ENCODE peak calls at places on chromosomes 2 and 18, in four cellular contexts. One of them, this sample, is unnamed.

GRCh38 chr2:218323526-218324472 is 31.5 kb upstream of the TMBIM1 start:
- DNase-seq in neuronal stem cell: peak
- DNase-seq in Panc1: no peak
- DNase-seq in HepG2: peak
- DNase-seq in this sample: no peak

GRCh38 chr2:83561592-83561991 is 897.5 kb downstream of the SUCLG1 start:
- DNase-seq in neuronal stem cell: no peak
- DNase-seq in Panc1: no peak
- DNase-seq in HepG2: no peak
- DNase-seq in this sample: no peak

GRCh38 chr18:12326711-12327460 is 18.8 kb downstream of the TUBB6 start:
- DNase-seq in Panc1: no peak
- DNase-seq in neuronal stem cell: no peak
- DNase-seq in HepG2: no peak
- DNase-seq in this sample: no peak

GRCh38 chr2:3309496-3310355 is 67.9 kb downstream of the EIPR1 start:
- DNase-seq in neuronal stem cell: no peak
- DNase-seq in HepG2: no peak
- DNase-seq in Panc1: no peak
- DNase-seq in this sample: no peak

GRCh38 chr2:239389414-239390329 is 11.1 kb downstream of the HDAC4 start:
- DNase-seq in HepG2: no peak
- DNase-seq in Panc1: no peak
- DNase-seq in neuronal stem cell: no peak
- DNase-seq in this sample: no peak

GRCh38 chr2:222791946-222792649 is 68.7 kb upstream of the ACSL3 start:
- DNase-seq in neuronal stem cell: no peak
- DNase-seq in Panc1: no peak
- DNase-seq in HepG2: no peak
- DNase-seq in this sample: no peak

GRCh38 chr2:109435866-109436634 is 177.7 kb downstream of the SEPTIN10 start:
- DNase-seq in neuronal stem cell: no peak
- DNase-seq in HepG2: no peak
- DNase-seq in Panc1: no peak
- DNase-seq in this sample: no peak

GRCh38 chr2:101731221-101732054 is 33.9 kb downstream of the MAP4K4 start:
- DNase-seq in Panc1: no peak
- DNase-seq in HepG2: peak
- DNase-seq in neuronal stem cell: no peak
- DNase-seq in this sample: no peak

GRCh38 chr2:193409951-193410350 is 1215.2 kb upstream of the TMEFF2 start:
- DNase-seq in HepG2: no peak
- DNase-seq in neuronal stem cell: peak
- DNase-seq in Panc1: no peak
- DNase-seq in this sample: no peak

GRCh38 chr2:37570773-37571570 is 100.5 kb downstream of the CDC42EP3 start:
- DNase-seq in Panc1: no peak
- DNase-seq in HepG2: no peak
- DNase-seq in neuronal stem cell: no peak
- DNase-seq in this sample: no peak

GRCh38 chr2:174438146-174438886 is 42.8 kb downstream of the SCRN3 start:
- DNase-seq in HepG2: no peak
- DNase-seq in neuronal stem cell: no peak
- DNase-seq in Panc1: no peak
- DNase-seq in this sample: no peak

GRCh38 chr18:28511421-28511821 is 334.5 kb upstream of the CDH2 start:
- DNase-seq in Panc1: no peak
- DNase-seq in neuronal stem cell: no peak
- DNase-seq in HepG2: no peak
- DNase-seq in this sample: no peak

GRCh38 chr2:129801575-129801974 is 177.9 kb upstream of the RAB6C start:
- DNase-seq in HepG2: no peak
- DNase-seq in neuronal stem cell: no peak
- DNase-seq in Panc1: peak
- DNase-seq in this sample: no peak

GRCh38 chr2:88005776-88006175 is 10.6 kb downstream of the RNU2-63P start:
- DNase-seq in neuronal stem cell: no peak
- DNase-seq in Panc1: no peak
- DNase-seq in HepG2: no peak
- DNase-seq in this sample: no peak

GRCh38 chr18:48663931-48664847 is 125.4 kb downstream of the CTIF start:
- DNase-seq in neuronal stem cell: peak
- DNase-seq in HepG2: peak
- DNase-seq in Panc1: no peak
- DNase-seq in this sample: no peak

GRCh38 chr2:20365249-20365817 is 14.7 kb upstream of the PUM2 start:
- DNase-seq in neuronal stem cell: no peak
- DNase-seq in Panc1: no peak
- DNase-seq in HepG2: no peak
- DNase-seq in this sample: no peak

GRCh38 chr2:33188799-33189198 is 242.0 kb downstream of the LTBP1 start:
- DNase-seq in HepG2: no peak
- DNase-seq in Panc1: no peak
- DNase-seq in neuronal stem cell: no peak
- DNase-seq in this sample: no peak

GRCh38 chr2:61439241-61440002 is 31.5 kb downstream of the USP34 start:
- DNase-seq in Panc1: no peak
- DNase-seq in neuronal stem cell: no peak
- DNase-seq in HepG2: no peak
- DNase-seq in this sample: no peak

GRCh38 chr2:189441709-189442074 is 418 bp downstream of the WDR75 start:
- DNase-seq in Panc1: no peak
- DNase-seq in neuronal stem cell: no peak
- DNase-seq in HepG2: no peak
- DNase-seq in this sample: no peak

GRCh38 chr2:132814651-132815050 is 144.6 kb upstream of the LYPD1 start:
- DNase-seq in Panc1: no peak
- DNase-seq in HepG2: no peak
- DNase-seq in neuronal stem cell: no peak
- DNase-seq in this sample: no peak

GRCh38 chr2:173555833-173556232 is 201.2 kb downstream of the CDCA7 start:
- DNase-seq in neuronal stem cell: no peak
- DNase-seq in HepG2: no peak
- DNase-seq in Panc1: no peak
- DNase-seq in this sample: no peak

GRCh38 chr2:19048593-19049264 is 309.7 kb downstream of the OSR1 start:
- DNase-seq in HepG2: peak
- DNase-seq in Panc1: no peak
- DNase-seq in neuronal stem cell: no peak
- DNase-seq in this sample: no peak

GRCh38 chr2:4507706-4508105 is 804.3 kb downstream of the DCDC2C start:
- DNase-seq in HepG2: no peak
- DNase-seq in neuronal stem cell: no peak
- DNase-seq in Panc1: no peak
- DNase-seq in this sample: no peak

DNA sequence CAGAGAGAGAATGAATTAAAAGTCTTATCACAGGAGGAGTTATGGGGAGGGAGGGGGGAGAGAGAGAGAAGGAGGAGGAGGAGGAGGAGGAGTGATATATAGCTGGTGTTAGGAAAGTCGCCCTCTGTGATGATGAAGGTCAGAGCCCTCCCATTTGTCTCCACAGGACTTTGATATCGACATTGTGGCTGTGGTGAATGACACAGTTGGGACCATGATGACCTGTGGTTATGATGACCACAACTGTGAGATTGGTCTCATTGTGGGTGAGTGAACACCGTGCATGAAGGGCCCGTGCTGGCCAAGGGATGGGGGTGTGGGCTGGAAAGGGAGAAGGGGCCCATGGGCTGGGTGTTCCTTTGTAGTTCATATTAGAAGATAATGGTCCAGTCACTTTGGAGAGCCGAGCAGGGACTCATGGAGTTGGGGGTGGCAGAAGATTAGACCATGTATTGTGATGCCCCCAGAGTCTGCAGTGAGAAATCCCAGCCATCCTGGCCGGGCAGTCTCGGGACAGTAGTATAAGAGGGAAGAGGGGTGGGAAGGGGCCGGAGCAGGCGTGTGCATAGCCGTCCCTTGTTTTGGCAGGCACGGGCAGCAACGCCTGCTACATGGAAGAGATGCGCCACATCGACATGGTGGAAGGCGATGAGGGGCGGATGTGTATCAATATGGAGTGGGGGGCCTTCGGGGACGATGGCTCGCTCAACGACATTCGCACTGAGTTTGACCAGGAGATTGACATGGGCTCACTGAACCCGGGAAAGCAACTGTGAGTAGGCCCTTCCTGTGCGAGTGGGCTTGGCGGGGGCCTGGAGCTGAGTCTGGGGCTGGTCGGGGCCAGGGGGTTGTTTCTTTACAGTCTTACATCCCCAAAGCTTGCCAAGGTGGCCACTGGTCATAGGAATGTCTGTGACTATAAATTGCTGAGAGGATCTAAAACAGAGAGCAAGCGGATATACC is 40.0 kb downstream of the HK2 start:
- DNase-seq in neuronal stem cell: no peak
- DNase-seq in Panc1: no peak
- DNase-seq in HepG2: no peak
- DNase-seq in this sample: no peak
- H3K27ac ChIP-seq in neuronal stem cell: no peak
- H3K27ac ChIP-seq in Panc1: no peak
- H3K27ac ChIP-seq in HepG2: no peak
- H3K27ac ChIP-seq in this sample: no peak

DNA sequence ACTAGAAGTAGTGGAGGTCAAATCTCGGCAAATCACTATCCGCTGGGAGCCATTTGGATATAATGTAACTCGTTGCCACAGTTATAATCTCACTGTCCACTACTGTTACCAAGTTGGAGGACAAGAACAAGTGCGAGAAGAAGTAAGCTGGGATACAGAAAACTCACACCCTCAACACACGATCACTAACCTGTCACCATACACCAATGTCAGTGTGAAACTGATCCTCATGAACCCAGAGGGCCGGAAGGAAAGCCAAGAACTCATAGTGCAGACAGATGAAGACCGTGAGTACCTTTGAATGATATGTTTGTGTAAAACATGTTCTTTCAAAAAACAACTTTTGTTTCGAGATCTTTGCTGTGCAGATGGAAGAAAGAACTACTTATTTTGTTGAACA is 502.6 kb downstream of the PTPRM start:
- DNase-seq in Panc1: no peak
- DNase-seq in HepG2: no peak
- DNase-seq in neuronal stem cell: no peak
- DNase-seq in this sample: no peak
- H3K27ac ChIP-seq in Panc1: no peak
- H3K27ac ChIP-seq in HepG2: no peak
- H3K27ac ChIP-seq in neuronal stem cell: no peak
- H3K27ac ChIP-seq in this sample: no peak

DNA sequence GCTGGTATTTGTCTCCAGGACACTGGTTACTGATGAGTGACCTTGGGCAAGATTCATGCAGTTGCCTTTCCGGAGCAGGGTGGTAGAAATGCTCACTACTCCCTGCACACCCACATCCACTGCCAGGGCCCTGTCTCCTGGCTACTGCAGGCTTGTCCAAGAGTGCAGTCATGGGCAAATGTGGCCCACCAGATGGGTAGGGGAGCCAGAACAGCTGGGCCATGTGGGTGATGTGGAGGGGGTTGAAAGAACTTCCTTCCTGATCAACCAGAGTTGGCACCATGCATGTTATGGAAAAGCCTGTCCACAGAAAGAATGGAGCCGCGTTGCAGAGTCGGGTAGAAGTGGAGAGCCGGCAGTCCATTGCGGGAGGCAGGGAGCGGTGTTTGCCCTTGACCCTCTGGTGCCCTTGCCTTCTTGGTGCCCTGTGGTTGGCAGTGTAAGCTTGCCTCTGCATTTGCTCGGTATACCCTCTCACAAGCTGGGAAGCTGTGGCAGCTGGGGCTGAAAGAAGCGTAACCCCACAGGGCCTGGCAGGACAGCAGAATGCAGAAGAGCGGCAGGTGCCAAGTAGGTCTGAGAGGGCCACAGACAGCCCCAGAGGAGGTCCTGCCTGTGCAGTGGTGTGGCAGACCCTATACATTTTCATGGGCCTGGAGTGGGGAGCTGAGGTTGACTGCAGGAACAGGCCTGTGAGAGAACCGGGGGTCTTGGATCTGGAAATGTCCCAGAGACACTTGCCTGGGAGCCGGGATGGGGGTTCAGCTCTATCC is 253.2 kb downstream of the TFCP2L1 start:
- DNase-seq in Panc1: no peak
- DNase-seq in neuronal stem cell: no peak
- DNase-seq in HepG2: no peak
- DNase-seq in this sample: no peak
- H3K27ac ChIP-seq in Panc1: no peak
- H3K27ac ChIP-seq in neuronal stem cell: no peak
- H3K27ac ChIP-seq in HepG2: no peak
- H3K27ac ChIP-seq in this sample: no peak

DNA sequence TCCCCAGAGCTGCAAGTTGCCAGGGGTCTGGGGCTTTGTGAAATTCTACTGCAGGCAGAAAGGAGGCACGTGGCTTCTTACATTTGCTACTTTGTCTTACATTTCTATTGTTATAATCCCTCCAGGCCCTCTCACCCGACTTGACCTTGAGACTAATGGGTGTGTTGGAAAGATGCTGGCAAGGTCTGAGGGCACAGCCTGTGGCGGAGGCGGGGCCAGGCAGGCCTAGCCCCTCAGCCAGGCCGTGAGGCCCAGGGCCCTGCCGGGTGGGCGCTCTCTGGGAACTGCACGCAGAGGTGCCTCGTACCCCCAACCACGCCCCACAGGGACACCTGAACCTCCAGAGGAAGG is 85.7 kb upstream of the NDUFV2 start:
- DNase-seq in HepG2: no peak
- DNase-seq in neuronal stem cell: no peak
- DNase-seq in Panc1: no peak
- DNase-seq in this sample: no peak
- H3K27ac ChIP-seq in HepG2: no peak
- H3K27ac ChIP-seq in neuronal stem cell: no peak
- H3K27ac ChIP-seq in Panc1: peak
- H3K27ac ChIP-seq in this sample: peak

GRCh38 chr2:195543063-195543462 is 114.0 kb upstream of the SLC39A10 start:
- DNase-seq in HepG2: no peak
- DNase-seq in Panc1: no peak
- DNase-seq in neuronal stem cell: no peak
- DNase-seq in this sample: no peak
- H3K27ac ChIP-seq in HepG2: no peak
- H3K27ac ChIP-seq in Panc1: peak
- H3K27ac ChIP-seq in neuronal stem cell: no peak
- H3K27ac ChIP-seq in this sample: no peak

GRCh38 chr2:9332853-9333245 is 90.5 kb downstream of the ITGB1BP1 start:
- DNase-seq in Panc1: no peak
- DNase-seq in neuronal stem cell: no peak
- DNase-seq in HepG2: no peak
- DNase-seq in this sample: no peak

GRCh38 chr2:9330639-9331270 is 92.6 kb downstream of the ITGB1BP1 start:
- DNase-seq in Panc1: no peak
- DNase-seq in HepG2: no peak
- DNase-seq in neuronal stem cell: no peak
- DNase-seq in this sample: no peak

GRCh38 chr2:9333591-9334171 is 89.6 kb downstream of the ITGB1BP1 start:
- DNase-seq in neuronal stem cell: peak
- DNase-seq in HepG2: peak
- DNase-seq in Panc1: peak
- DNase-seq in this sample: peak

GRCh38 chr2:9332136-9332852 is 91.0 kb downstream of the ITGB1BP1 start:
- DNase-seq in neuronal stem cell: no peak
- DNase-seq in Panc1: no peak
- DNase-seq in HepG2: no peak
- DNase-seq in this sample: no peak

GRCh38 chr2:9331704-9332103 is 91.6 kb downstream of the ITGB1BP1 start:
- DNase-seq in neuronal stem cell: no peak
- DNase-seq in Panc1: no peak
- DNase-seq in HepG2: no peak
- DNase-seq in this sample: no peak
- H3K27ac ChIP-seq in neuronal stem cell: no peak
- H3K27ac ChIP-seq in Panc1: no peak
- H3K27ac ChIP-seq in HepG2: no peak
- H3K27ac ChIP-seq in this sample: no peak

This sample was measured in AG04450.